ENCODE peak calls at places on chromosome 1, in eight cellular contexts. One of them, this sample, is unnamed.

GRCh38 chr1:81804320-81804719 is 3.6 kb downstream of the ADGRL2 start:
- DNase-seq in RPMI7951: no peak
- DNase-seq in iris pigment epithelial cell: no peak
- DNase-seq in neural crest cell: peak; percentile 9
- DNase-seq in ovary: no peak
- DNase-seq in neural progenitor cell: peak; percentile 67
- DNase-seq in HTR-8/SVneo: no peak
- DNase-seq in IMR-90: no peak
- DNase-seq in this sample: no peak

GRCh38 chr1:223535261-223535778 is 130.2 kb downstream of the CAPN8 start:
- DNase-seq in neural progenitor cell: no peak
- DNase-seq in IMR-90: no peak
- DNase-seq in HTR-8/SVneo: no peak
- DNase-seq in iris pigment epithelial cell: no peak
- DNase-seq in ovary: no peak
- DNase-seq in RPMI7951: no peak
- DNase-seq in neural crest cell: no peak
- DNase-seq in this sample: no peak

GRCh38 chr1:59499956-59500569 is 203.2 kb downstream of the FGGY start:
- DNase-seq in IMR-90: no peak
- DNase-seq in neural crest cell: no peak
- DNase-seq in HTR-8/SVneo: no peak
- DNase-seq in RPMI7951: no peak
- DNase-seq in neural progenitor cell: no peak
- DNase-seq in ovary: no peak
- DNase-seq in iris pigment epithelial cell: no peak
- DNase-seq in this sample: no peak

GRCh38 chr1:244220410-244220809 is 169.3 kb downstream of the ZBTB18 start:
- DNase-seq in iris pigment epithelial cell: no peak
- DNase-seq in neural crest cell: no peak
- DNase-seq in neural progenitor cell: no peak
- DNase-seq in HTR-8/SVneo: no peak
- DNase-seq in ovary: no peak
- DNase-seq in RPMI7951: no peak
- DNase-seq in IMR-90: no peak
- DNase-seq in this sample: no peak

GRCh38 chr1:153978274-153978909 is 918 bp upstream of the JTB start:
- DNase-seq in IMR-90: no peak
- DNase-seq in ovary: no peak
- DNase-seq in iris pigment epithelial cell: no peak
- DNase-seq in neural progenitor cell: no peak
- DNase-seq in neural crest cell: no peak
- DNase-seq in RPMI7951: no peak
- DNase-seq in HTR-8/SVneo: no peak
- DNase-seq in this sample: no peak

GRCh38 chr1:38006008-38006828 is 904 bp upstream of the FHL3 start:
- DNase-seq in neural progenitor cell: peak; percentile 25
- DNase-seq in HTR-8/SVneo: no peak
- DNase-seq in ovary: no peak
- DNase-seq in neural crest cell: no peak
- DNase-seq in iris pigment epithelial cell: no peak
- DNase-seq in RPMI7951: no peak
- DNase-seq in IMR-90: no peak
- DNase-seq in this sample: peak; percentile 68

GRCh38 chr1:72623299-72623708 is 341.0 kb upstream of the NEGR1 start:
- DNase-seq in ovary: no peak
- DNase-seq in neural crest cell: peak; percentile 1
- DNase-seq in neural progenitor cell: peak; percentile 66
- DNase-seq in RPMI7951: peak; percentile 15
- DNase-seq in IMR-90: peak; percentile 31
- DNase-seq in HTR-8/SVneo: no peak
- DNase-seq in iris pigment epithelial cell: peak; percentile 30
- DNase-seq in this sample: no peak

GRCh38 chr1:227939791-227940771 is 7.7 kb downstream of the WNT9A start:
- DNase-seq in HTR-8/SVneo: no peak
- DNase-seq in iris pigment epithelial cell: no peak
- DNase-seq in neural crest cell: no peak
- DNase-seq in neural progenitor cell: no peak
- DNase-seq in ovary: peak; percentile 13
- DNase-seq in RPMI7951: peak; percentile 74
- DNase-seq in IMR-90: no peak
- DNase-seq in this sample: peak; percentile 35

GRCh38 chr1:75203415-75204277 is 69.5 kb downstream of the LHX8 start:
- DNase-seq in iris pigment epithelial cell: peak; percentile 46
- DNase-seq in IMR-90: peak; percentile 47
- DNase-seq in RPMI7951: peak; percentile 62
- DNase-seq in neural progenitor cell: peak; percentile 63
- DNase-seq in ovary: no peak
- DNase-seq in HTR-8/SVneo: peak; percentile 11
- DNase-seq in neural crest cell: peak; percentile 24
- DNase-seq in this sample: no peak

GRCh38 chr1:156936191-156936590 is 15.8 kb downstream of the LRRC71 start:
- DNase-seq in iris pigment epithelial cell: no peak
- DNase-seq in RPMI7951: no peak
- DNase-seq in IMR-90: no peak
- DNase-seq in neural progenitor cell: no peak
- DNase-seq in HTR-8/SVneo: no peak
- DNase-seq in ovary: no peak
- DNase-seq in neural crest cell: no peak
- DNase-seq in this sample: no peak

GRCh38 chr1:180939706-180940094 is 27.0 kb downstream of the KIAA1614 start:
- DNase-seq in HTR-8/SVneo: no peak
- DNase-seq in neural progenitor cell: no peak
- DNase-seq in neural crest cell: no peak
- DNase-seq in IMR-90: no peak
- DNase-seq in RPMI7951: no peak
- DNase-seq in iris pigment epithelial cell: no peak
- DNase-seq in ovary: no peak
- DNase-seq in this sample: no peak

GRCh38 chr1:44602675-44603610 is 71.3 kb downstream of the TMEM53 start:
- DNase-seq in RPMI7951: no peak
- DNase-seq in iris pigment epithelial cell: no peak
- DNase-seq in HTR-8/SVneo: no peak
- DNase-seq in ovary: no peak
- DNase-seq in neural progenitor cell: no peak
- DNase-seq in IMR-90: no peak
- DNase-seq in neural crest cell: no peak
- DNase-seq in this sample: no peak

GRCh38 chr1:178451529-178451928 is 45.2 kb downstream of the CLEC20A start:
- DNase-seq in RPMI7951: peak; percentile 1
- DNase-seq in IMR-90: peak; percentile 80
- DNase-seq in neural crest cell: no peak
- DNase-seq in ovary: no peak
- DNase-seq in HTR-8/SVneo: peak; percentile 21
- DNase-seq in neural progenitor cell: no peak
- DNase-seq in iris pigment epithelial cell: peak; percentile 81
- DNase-seq in this sample: no peak

GRCh38 chr1:93288558-93288957 is 57.1 kb upstream of the DR1 start:
- DNase-seq in iris pigment epithelial cell: peak; percentile 2
- DNase-seq in IMR-90: no peak
- DNase-seq in neural crest cell: no peak
- DNase-seq in ovary: no peak
- DNase-seq in RPMI7951: peak; percentile 5
- DNase-seq in neural progenitor cell: no peak
- DNase-seq in HTR-8/SVneo: no peak
- DNase-seq in this sample: no peak

GRCh38 chr1:53462769-53463501 is 3.7 kb downstream of the DMRTB1 start:
- DNase-seq in neural progenitor cell: peak; percentile 62
- DNase-seq in ovary: no peak
- DNase-seq in HTR-8/SVneo: no peak
- DNase-seq in iris pigment epithelial cell: no peak
- DNase-seq in neural crest cell: no peak
- DNase-seq in IMR-90: no peak
- DNase-seq in RPMI7951: no peak
- DNase-seq in this sample: no peak

This sample was measured in Right ventricle myocardium superior.